ENCODE peak calls at places on chromosome 7, in six cellular contexts. G is caudate nucleus, U is A549, S is iPS DF 6.9, W is kidney, K is mammary epithelial cell. F is an unnamed sample.

GRCh38 chr7:119320316-119320715 is 952.7 kb upstream of the KCND2 start:
- DNase-seq in G (no peak), U (no peak), S (no peak), W (no peak), K (peak), F (no peak)

GRCh38 chr7:94664023-94664422 is 8.1 kb upstream of the SGCE start:
- DNase-seq in G (no peak), U (no peak), S (no peak), W (no peak), K (no peak), F (no peak)

GRCh38 chr7:2288503-2288902 is 25.7 kb downstream of the SNX8 start:
- DNase-seq in G (no peak), U (no peak), S (no peak), W (peak), K (no peak), F (no peak)

GRCh38 chr7:93883078-93883916 is 7.3 kb downstream of the TFPI2 start:
- DNase-seq in G (no peak), U (no peak), S (no peak), W (no peak), K (no peak), F (no peak)

GRCh38 chr7:121020652-121021051 is 32.1 kb downstream of the CPED1 start:
- DNase-seq in G (no peak), U (no peak), S (no peak), W (no peak), K (peak), F (no peak)

GRCh38 chr7:150944066-150945042 is 33.8 kb downstream of the KCNH2 start:
- DNase-seq in G (no peak), U (no peak), S (no peak), W (peak), K (peak), F (peak)

GRCh38 chr7:100875356-100875751 is 451 bp downstream of the SRRT start:
- DNase-seq in G (peak), U (no peak), S (no peak), W (no peak), K (peak), F (no peak)

GRCh38 chr7:112573302-112574039 is 92.7 kb downstream of the LSMEM1 start:
- DNase-seq in G (no peak), U (no peak), S (no peak), W (no peak), K (no peak), F (peak)

GRCh38 chr7:69837387-69838068 is 239.3 kb downstream of the AUTS2 start:
- DNase-seq in G (no peak), U (no peak), S (peak), W (no peak), K (no peak), F (no peak)

GRCh38 chr7:13411151-13411550 is 578.3 kb downstream of the ETV1 start:
- DNase-seq in G (no peak), U (no peak), S (no peak), W (no peak), K (no peak), F (no peak)

GRCh38 chr7:140206963-140207362 is 30.2 kb upstream of the KDM7A start:
- DNase-seq in G (no peak), U (no peak), S (no peak), W (no peak), K (no peak), F (no peak)

GRCh38 chr7:104963991-104964385 is 50.0 kb upstream of the KMT2E start:
- DNase-seq in G (no peak), U (no peak), S (no peak), W (no peak), K (peak), F (peak)

GRCh38 chr7:81159402-81159801 is 240.6 kb upstream of the SEMA3C start:
- DNase-seq in G (no peak), U (peak), S (no peak), W (no peak), K (peak), F (peak)

GRCh38 chr7:116572036-116572435 is 47.2 kb downstream of the CAV1 start:
- DNase-seq in G (no peak), U (no peak), S (no peak), W (no peak), K (no peak), F (no peak)

GRCh38 chr7:140870003-140870402 is 54.7 kb downstream of the BRAF start:
- DNase-seq in G (no peak), U (no peak), S (no peak), W (no peak), K (no peak), F (no peak)

GRCh38 chr7:47357863-47358262 is 224.0 kb downstream of the TNS3 start:
- DNase-seq in G (no peak), U (no peak), S (no peak), W (no peak), K (no peak), F (no peak)

GRCh38 chr7:36904802-36905201 is 180.5 kb upstream of the AOAH start:
- DNase-seq in G (no peak), U (no peak), S (no peak), W (no peak), K (no peak), F (no peak)

GRCh38 chr7:1502845-1503244 is 1.3 kb downstream of the INTS1 start:
- DNase-seq in G (no peak), U (no peak), S (no peak), W (peak), K (no peak), F (no peak)

GRCh38 chr7:119197872-119198527 is 973.5 kb downstream of the ANKRD7 start:
- DNase-seq in G (no peak), U (peak), S (peak), W (no peak), K (peak), F (peak)

GRCh38 chr7:7668708-7669107 is 28.2 kb downstream of the UMAD1 start:
- DNase-seq in G (no peak), U (no peak), S (no peak), W (no peak), K (no peak), F (no peak)

GRCh38 chr7:82506702-82507101 is 63.1 kb upstream of the CACNA2D1 start:
- DNase-seq in G (no peak), U (no peak), S (no peak), W (no peak), K (peak), F (peak)

GRCh38 chr7:99308461-99309074 is 17.1 kb upstream of the ARPC1A start:
- DNase-seq in G (no peak), U (no peak), S (no peak), W (no peak), K (peak), F (peak)

GRCh38 chr7:157250605-157251228 is 86.1 kb upstream of the DNAJB6 start:
- DNase-seq in G (no peak), U (peak), S (peak), W (no peak), K (peak), F (no peak)

GRCh38 chr7:131188367-131189339 is 139.0 kb upstream of the MKLN1 start:
- DNase-seq in G (no peak), U (peak), S (no peak), W (no peak), K (peak), F (peak)

GRCh38 chr7:101944611-101945010 is 127.2 kb downstream of the CUX1 start:
- DNase-seq in G (no peak), U (no peak), S (no peak), W (no peak), K (no peak), F (no peak)

GRCh38 chr7:38413784-38414183 is 140.3 kb upstream of the TARP start:
- DNase-seq in G (no peak), U (no peak), S (no peak), W (no peak), K (no peak), F (no peak)

GRCh38 chr7:29287366-29287765 is 92.8 kb downstream of the CHN2 start:
- DNase-seq in G (no peak), U (peak), S (no peak), W (no peak), K (peak), F (peak)

GRCh38 chr7:1669954-1670893 is at the start of gene ELFN1:
- DNase-seq in G (no peak), U (no peak), S (no peak), W (peak), K (no peak), F (no peak)

GRCh38 chr7:113159746-113160339 is 41.5 kb upstream of the SMIM30 start:
- DNase-seq in G (no peak), U (peak), S (peak), W (no peak), K (peak), F (no peak)

GRCh38 chr7:117005449-117005848 is 52.1 kb downstream of the ST7 start:
- DNase-seq in G (no peak), U (no peak), S (no peak), W (no peak), K (no peak), F (no peak)

GRCh38 chr7:69115788-69116187 is 482.5 kb upstream of the AUTS2 start:
- DNase-seq in G (no peak), U (no peak), S (no peak), W (no peak), K (no peak), F (no peak)

GRCh38 chr7:46157414-46157813 is 236.3 kb upstream of the IGFBP3 start:
- DNase-seq in G (no peak), U (no peak), S (no peak), W (no peak), K (no peak), F (no peak)

GRCh38 chr7:16634292-16634738 is 11.2 kb downstream of the ANKMY2 start:
- DNase-seq in G (no peak), U (no peak), S (no peak), W (no peak), K (no peak), F (no peak)

GRCh38 chr7:42137431-42137830 is 99.6 kb downstream of the GLI3 start:
- DNase-seq in G (no peak), U (no peak), S (no peak), W (no peak), K (no peak), F (no peak)
- H3K27ac ChIP-seq in G (no peak), U (no peak), S (no peak), W (no peak), K (no peak), F (no peak)

GRCh38 chr7:98252655-98253054 is 623 bp upstream of the TECPR1 start:
- DNase-seq in G (no peak), U (no peak), S (no peak), W (no peak), K (peak), F (no peak)
- H3K27ac ChIP-seq in G (peak), U (peak), S (no peak), W (no peak), K (peak), F (peak)

GRCh38 chr7:133436014-133436428 is 183.1 kb downstream of the EXOC4 start:
- DNase-seq in G (no peak), U (no peak), S (no peak), W (peak), K (peak), F (no peak)
- H3K27ac ChIP-seq in G (no peak), U (peak), S (no peak), W (no peak), K (peak), F (peak)

DNA sequence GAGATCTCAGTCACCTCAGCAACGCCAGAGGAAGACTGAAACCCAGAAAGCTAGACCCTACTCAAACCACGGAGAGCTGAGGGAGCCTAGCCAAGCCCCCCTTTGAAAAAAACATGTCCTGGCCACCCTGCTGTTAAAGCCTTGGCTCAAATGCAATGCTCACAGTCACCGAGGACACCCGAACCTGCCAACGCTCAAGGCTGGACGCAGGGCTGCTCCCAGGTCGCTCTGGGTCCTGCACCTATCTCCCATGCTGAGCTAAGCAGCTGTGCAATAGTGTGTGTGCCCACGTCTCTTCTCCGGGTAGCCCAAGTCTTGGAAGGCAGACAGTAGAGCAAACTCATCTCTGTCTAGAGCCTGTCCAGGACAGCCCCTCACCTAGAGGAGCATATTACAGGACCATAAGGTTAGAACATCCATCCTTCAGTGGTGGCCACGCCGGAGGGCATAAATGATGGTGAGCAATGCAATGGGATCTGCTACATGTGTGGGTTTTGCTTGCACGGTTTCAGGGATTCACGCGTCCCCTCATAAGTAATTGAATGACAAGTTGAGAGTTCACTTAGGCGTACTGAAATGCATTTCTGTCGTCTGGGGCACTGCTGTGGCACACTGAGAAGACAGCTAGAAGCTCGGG is 94.2 kb upstream of the DDC start:
- DNase-seq in G (no peak), U (no peak), S (no peak), W (no peak), K (no peak), F (no peak)
- H3K27ac ChIP-seq in G (no peak), U (no peak), S (no peak), W (no peak), K (no peak), F (no peak)

GRCh38 chr7:27154369-27154768 is 2.0 kb upstream of the HOXA3 start:
- DNase-seq in G (no peak), U (no peak), S (no peak), W (peak), K (no peak), F (no peak)

GRCh38 chr7:27154901-27155815 is 1.3 kb downstream of the HOXA7 start:
- DNase-seq in G (no peak), U (no peak), S (no peak), W (peak), K (peak), F (no peak)

GRCh38 chr7:27152816-27153486 is 568 bp upstream of the HOXA3 start:
- DNase-seq in G (no peak), U (no peak), S (no peak), W (peak), K (no peak), F (no peak)

GRCh38 chr7:27151945-27152815 is at the start of gene HOXA3:
- DNase-seq in G (no peak), U (no peak), S (no peak), W (peak), K (peak), F (no peak)

DNA sequence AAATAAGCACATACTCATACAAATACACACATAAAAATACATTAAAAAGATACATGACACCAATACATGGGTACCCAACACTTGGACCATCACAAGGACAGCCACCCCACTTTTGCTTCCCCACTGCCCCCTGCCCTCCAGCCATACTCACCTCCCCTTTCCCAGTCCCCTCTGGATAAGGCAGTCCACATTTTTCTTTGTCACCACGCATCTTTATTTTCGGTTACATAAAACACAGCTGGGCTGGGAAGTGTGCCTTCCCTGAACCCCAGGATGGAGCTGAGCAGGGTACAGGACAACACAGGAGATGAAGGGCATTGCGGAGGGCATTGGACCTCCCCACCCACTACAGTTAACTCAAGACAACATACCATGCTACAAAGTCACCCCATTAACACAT is 1.1 kb upstream of the HOXA3 start:
- DNase-seq in G (no peak), U (no peak), S (no peak), W (no peak), K (no peak), F (no peak)
- H3K27ac ChIP-seq in G (no peak), U (no peak), S (no peak), W (peak), K (no peak), F (no peak)